ENCODE peak calls at places on chromosomes 12 and 14, in ten cellular contexts. I is BJ; W is NCI-H146; R is fibroblast of mammary gland; G is right atrium auricular region; Q is activated T-helper 9 cell treated with anti-CD3 and anti-CD28 coated beads, Interleukin-2, amount 50 U/mL, for 16 hours; U is type B pancreatic cell; E is SW480; P is stimulated activated CD8-positive, alpha-beta memory T cell treated with anti-CD3 and anti-CD28 coated beads, Interleukin-4, amount 100 ng/mL, for 4 hours; H is NCI-H510A treated with DMSO at 0.1 percent for 48 hours. T is an unnamed sample.

GRCh38 chr12:12939888-12940287 is 12.1 kb downstream of the GPRC5D start:
- DNase-seq in U (no peak), G (no peak), P (no peak), Q (no peak), R (no peak), E (no peak), H (no peak), W (no peak), I (no peak), T (no peak)

GRCh38 chr14:60657609-60657983 is 8.3 kb upstream of the SIX1 start:
- DNase-seq in Q (no peak), P (no peak), R (no peak), H (peak), I (no peak), W (peak), E (no peak), G (no peak), U (peak), T (no peak)

GRCh38 chr14:63867926-63868921 is 15.4 kb downstream of the SYNE2 start:
- DNase-seq in R (no peak), H (no peak), P (no peak), Q (no peak), I (no peak), U (no peak), G (no peak), E (no peak), W (no peak), T (no peak)

GRCh38 chr14:43005807-43006206 is 1399.1 kb downstream of the LRFN5 start:
- DNase-seq in G (no peak), U (no peak), R (peak), P (no peak), W (no peak), I (no peak), Q (no peak), E (no peak), H (no peak), T (no peak)

GRCh38 chr14:36874396-36875138 is 212.9 kb downstream of the PAX9 start:
- DNase-seq in R (no peak), I (no peak), H (peak), E (no peak), Q (no peak), W (peak), P (no peak), G (no peak), U (no peak), T (no peak)

GRCh38 chr12:52078276-52078675 is 1.2 kb upstream of the SMIM41 start:
- DNase-seq in G (no peak), U (no peak), I (no peak), Q (no peak), E (no peak), W (no peak), P (no peak), R (no peak), H (no peak), T (no peak)

GRCh38 chr12:66596189-66596588 is 82.7 kb downstream of the GRIP1 start:
- DNase-seq in G (no peak), R (peak), W (no peak), E (no peak), Q (no peak), I (no peak), U (no peak), P (no peak), H (no peak), T (no peak)

GRCh38 chr12:57727758-57728395 is 10.7 kb downstream of the AGAP2 start:
- DNase-seq in E (no peak), Q (no peak), G (no peak), U (no peak), H (no peak), R (no peak), P (no peak), I (no peak), W (no peak), T (peak)

GRCh38 chr14:103456167-103456835 is 66.3 kb downstream of the CKB start:
- DNase-seq in I (no peak), P (no peak), Q (no peak), E (no peak), U (no peak), W (peak), R (no peak), H (no peak), G (no peak), T (no peak)

GRCh38 chr12:103729499-103729898 is 111.5 kb downstream of the NT5DC3 start:
- DNase-seq in G (no peak), W (no peak), P (no peak), E (no peak), H (no peak), R (no peak), Q (no peak), U (no peak), I (no peak), T (no peak)